ENCODE peak calls at places on chromosomes 11 and 22, in five cellular contexts. Q is CD8-positive, alpha-beta T cell; S is heart right ventricle; Y is stimulated activated effector memory CD8-positive, alpha-beta T cell treated with anti-CD3 and anti-CD28 coated beads, Interleukin-12 subunit alpha, Interleukin-12 subunit beta, amount 100 ng/mL, for 72 hours; J is pancreas. M is an unnamed sample.

GRCh38 chr22:31148516-31148915 is 8.2 kb upstream of the PLA2G3 start:
- ATAC-seq in J (peak), S (peak), Y (no peak), Q (no peak), M (no peak)

GRCh38 chr11:35089724-35090505 is 49.1 kb upstream of the CD44 start:
- ATAC-seq in Q (no peak), J (no peak), S (no peak), Y (no peak), M (peak)

GRCh38 chr11:59040607-59041006 is 45.5 kb upstream of the GLYATL1B start:
- ATAC-seq in Y (no peak), S (no peak), J (no peak), Q (no peak), M (no peak)

GRCh38 chr11:57155838-57156583 is 25.7 kb upstream of the LRRC55 start:
- ATAC-seq in Y (no peak), Q (no peak), J (no peak), S (no peak), M (no peak)

GRCh38 chr11:19419021-19419750 is 178.4 kb upstream of the E2F8 start:
- ATAC-seq in J (no peak), Y (no peak), S (no peak), Q (no peak), M (peak)

GRCh38 chr11:68137833-68138232 is 16.6 kb upstream of the CHKA start:
- ATAC-seq in J (no peak), Q (no peak), S (no peak), Y (no peak), M (no peak)

GRCh38 chr11:65320386-65321075 is 5.9 kb downstream of the CDC42EP2 start:
- ATAC-seq in J (no peak), S (no peak), Q (no peak), Y (no peak), M (no peak)

GRCh38 chr11:66607126-66607834 is 9.2 kb upstream of the RBM14 start:
- ATAC-seq in Q (no peak), J (peak), Y (no peak), S (peak), M (no peak)

GRCh38 chr11:15958939-15959338 is 397.4 kb downstream of the SOX6 start:
- ATAC-seq in Y (no peak), Q (no peak), S (no peak), J (no peak), M (no peak)

GRCh38 chr22:20959578-20960461 is 7.2 kb upstream of the AIFM3 start:
- ATAC-seq in S (no peak), Q (no peak), Y (no peak), J (no peak), M (no peak)

GRCh38 chr11:26186389-26186788 is 145.5 kb upstream of the ANO3 start:
- ATAC-seq in S (no peak), Q (no peak), Y (no peak), J (no peak), M (no peak)

GRCh38 chr11:89922195-89922660 is at the start of gene TRIM49D1:
- ATAC-seq in Y (no peak), J (no peak), Q (no peak), S (no peak), M (no peak)

GRCh38 chr11:86473991-86474833 is 99.5 kb downstream of the CCDC81 start:
- ATAC-seq in Y (no peak), J (no peak), S (peak), Q (no peak), M (no peak)

GRCh38 chr11:86047275-86047991 is 21.5 kb downstream of the PICALM start:
- ATAC-seq in Q (peak), J (no peak), Y (peak), S (no peak), M (peak)

GRCh38 chr11:133619973-133620372 is 87.7 kb upstream of the OPCML start:
- ATAC-seq in Q (no peak), J (no peak), S (no peak), Y (no peak), M (no peak)

GRCh38 chr22:37157516-37158289 is 8.0 kb upstream of the IL2RB start:
- ATAC-seq in Q (no peak), S (no peak), Y (no peak), J (no peak), M (no peak)

GRCh38 chr11:13206086-13206640 is 71.4 kb upstream of the BMAL1 start:
- ATAC-seq in S (no peak), J (no peak), Y (peak), Q (no peak), M (peak)

GRCh38 chr22:32661737-32662586 is 139.5 kb upstream of the TIMP3 start:
- ATAC-seq in Y (no peak), J (no peak), S (peak), Q (no peak), M (no peak)

GRCh38 chr22:22709719-22710445 is 65.5 kb downstream of the GGTLC2 start:
- ATAC-seq in Y (no peak), S (no peak), Q (no peak), J (peak), M (no peak)

GRCh38 chr22:31742115-31742514 is 7.8 kb downstream of the PRR14L start:
- ATAC-seq in Y (peak), S (no peak), J (no peak), Q (no peak), M (no peak)

GRCh38 chr11:86418929-86419328 is 44.2 kb downstream of the CCDC81 start:
- ATAC-seq in Q (no peak), J (no peak), S (no peak), Y (peak), M (peak)

GRCh38 chr11:110046759-110047386 is 46.3 kb upstream of the ZC3H12C start:
- ATAC-seq in Q (no peak), Y (no peak), J (no peak), S (no peak), M (no peak)

GRCh38 chr11:24421766-24422165 is 75.1 kb upstream of the LUZP2 start:
- ATAC-seq in J (no peak), Q (no peak), S (no peak), Y (no peak), M (no peak)

GRCh38 chr11:61267437-61267841 is 26.5 kb downstream of the PGA5 start:
- ATAC-seq in S (no peak), Q (no peak), J (peak), Y (no peak), M (no peak)

GRCh38 chr22:21703684-21704316 is 31.8 kb downstream of the YPEL1 start:
- ATAC-seq in S (no peak), Y (no peak), J (no peak), Q (no peak), M (no peak)

GRCh38 chr11:121931748-121932352 is 184.2 kb downstream of the BLID start:
- ATAC-seq in Q (no peak), S (no peak), J (no peak), Y (no peak), M (no peak)

GRCh38 chr22:17486719-17487118 is 76.6 kb upstream of the SLC25A18 start:
- ATAC-seq in S (no peak), J (peak), Y (no peak), Q (no peak), M (no peak)

GRCh38 chr11:60274462-60274861 is 6.0 kb upstream of the MS4A4A start:
- ATAC-seq in Y (no peak), Q (no peak), J (no peak), S (no peak), M (no peak)

GRCh38 chr11:64305075-64305690 is at the start of gene ESRRA:
- ATAC-seq in Q (peak), J (peak), Y (peak), S (peak), M (peak)

M was measured in stimulated activated memory B cell treated with anti-CD40 and anti-IgM and Interleukin-4, amounts not matched to agents 10 μg/mL and 1 μg/mL and 100 μg/mL, for 72 hours.